ENCODE peak calls at places on chromosomes 1 and 21, in seven cellular contexts. D, I, N, L, S, Z and G are unnamed samples.

GRCh38 chr1:183979437-183979836 is 58.1 kb downstream of the COLGALT2 start:
- DNase-seq in D (no peak), I (no peak), N (no peak), L (no peak), S (no peak), Z (no peak), G (no peak)

GRCh38 chr1:82059931-82060330 is 259.2 kb downstream of the ADGRL2 start:
- DNase-seq in D (no peak), I (no peak), N (peak; percentile 2), L (no peak), S (no peak), Z (peak; percentile 35), G (no peak)

GRCh38 chr21:42400525-42400924 is 3.2 kb upstream of the UBASH3A start:
- DNase-seq in D (no peak), I (no peak), N (peak; percentile 57), L (no peak), S (no peak), Z (peak; percentile 71), G (no peak)

GRCh38 chr1:247303211-247303610 is 28.5 kb downstream of the ZNF496 start:
- DNase-seq in D (no peak), I (no peak), N (no peak), L (no peak), S (no peak), Z (no peak), G (no peak)

GRCh38 chr1:25795955-25796806 is 3.8 kb upstream of the SELENON start:
- DNase-seq in D (no peak), I (no peak), N (peak; percentile 36), L (no peak), S (no peak), Z (no peak), G (no peak)

GRCh38 chr1:42266253-42267135 is 68.5 kb downstream of the FOXJ3 start:
- DNase-seq in D (no peak), I (no peak), N (peak; percentile 52), L (no peak), S (no peak), Z (peak; percentile 45), G (no peak)

GRCh38 chr1:235357485-235358378 is 9.5 kb upstream of the TBCE start:
- DNase-seq in D (no peak), I (no peak), N (no peak), L (no peak), S (no peak), Z (no peak), G (no peak)

GRCh38 chr1:89363196-89363595 is 663 bp upstream of the GBP6 start:
- DNase-seq in D (no peak), I (no peak), N (peak; percentile 83), L (no peak), S (no peak), Z (peak; percentile 52), G (no peak)

GRCh38 chr1:115501476-115501875 is 140.3 kb upstream of the VANGL1 start:
- DNase-seq in D (no peak), I (no peak), N (no peak), L (no peak), S (no peak), Z (peak; percentile 20), G (no peak)

GRCh38 chr1:106921186-106921585 is 135.3 kb upstream of the PRMT6 start:
- DNase-seq in D (no peak), I (no peak), N (no peak), L (no peak), S (no peak), Z (peak; percentile 45), G (no peak)

GRCh38 chr21:31576428-31576827 is 83.1 kb upstream of the SOD1 start:
- DNase-seq in D (no peak), I (no peak), N (no peak), L (no peak), S (no peak), Z (peak; percentile 45), G (no peak)

GRCh38 chr1:19442150-19443096 is 42.9 kb downstream of the CAPZB start:
- DNase-seq in D (no peak), I (no peak), N (no peak), L (no peak), S (no peak), Z (peak; percentile 38), G (no peak)

GRCh38 chr1:19441048-19441447 is 44.3 kb downstream of the CAPZB start:
- DNase-seq in D (no peak), I (no peak), N (no peak), L (no peak), S (no peak), Z (no peak), G (no peak)

GRCh38 chr1:19445417-19446342 is 39.7 kb downstream of the CAPZB start:
- DNase-seq in D (no peak), I (no peak), N (no peak), L (no peak), S (peak; percentile 15), Z (peak; percentile 74), G (no peak)

GRCh38 chr1:19444399-19445021 is 40.8 kb downstream of the CAPZB start:
- DNase-seq in D (no peak), I (no peak), N (no peak), L (no peak), S (no peak), Z (no peak), G (no peak)

DNA sequence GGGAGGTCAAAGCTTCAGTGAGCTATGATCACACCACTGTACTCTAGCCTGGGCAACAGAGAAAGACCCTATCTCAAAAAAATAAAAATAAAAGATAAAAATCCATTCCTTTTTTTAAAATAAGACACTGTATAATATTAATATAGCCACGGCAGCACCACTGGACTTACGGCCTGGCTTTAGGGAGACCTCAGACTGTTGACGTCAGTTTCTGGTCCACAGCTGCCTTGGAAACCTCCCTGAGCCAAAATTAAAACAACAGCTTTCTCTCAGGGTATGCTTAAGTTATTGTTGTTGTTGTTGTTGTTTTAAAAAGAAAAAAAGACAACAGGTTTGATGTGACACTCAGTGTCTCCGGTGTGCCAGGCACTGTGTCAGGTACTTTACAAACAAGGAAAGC is 42.0 kb downstream of the CAPZB start:
- DNase-seq in D (no peak), I (no peak), N (no peak), L (no peak), S (no peak), Z (no peak), G (no peak)
- H3K27ac ChIP-seq in D (peak overlapping the region; percentile 92), I (no peak overlapping the region), N (no peak overlapping the region), L (peak overlapping the region; percentile 71), S (no peak overlapping the region), Z (peak overlapping the region; percentile 84), G (peak overlapping the region; percentile 86)

GRCh38 chr1:12095822-12096263 is 32.7 kb downstream of the TNFRSF8 start:
- DNase-seq in D (no peak), I (no peak), N (peak; percentile 11), L (no peak), S (peak; percentile 41), Z (peak; percentile 56), G (no peak)

GRCh38 chr1:12094180-12094579 is 31.1 kb downstream of the TNFRSF8 start:
- DNase-seq in D (no peak), I (no peak), N (no peak), L (no peak), S (no peak), Z (no peak), G (no peak)

GRCh38 chr1:12097321-12097720 is 34.2 kb downstream of the TNFRSF8 start:
- DNase-seq in D (no peak), I (no peak), N (peak; percentile 25), L (no peak), S (no peak), Z (peak; percentile 51), G (no peak)

GRCh38 chr1:12098786-12099185 is 35.7 kb downstream of the TNFRSF8 start:
- DNase-seq in D (no peak), I (no peak), N (no peak), L (no peak), S (no peak), Z (peak; percentile 14), G (no peak)

GRCh38 chr1:12096615-12097014 is 33.5 kb downstream of the TNFRSF8 start:
- DNase-seq in D (no peak), I (no peak), N (no peak), L (no peak), S (no peak), Z (no peak), G (no peak)
- TF ChIP-seq CTCF in D (no peak), I (no peak), N (no peak), L (no peak), S (no peak), Z (no peak), G (no peak)

DNA sequence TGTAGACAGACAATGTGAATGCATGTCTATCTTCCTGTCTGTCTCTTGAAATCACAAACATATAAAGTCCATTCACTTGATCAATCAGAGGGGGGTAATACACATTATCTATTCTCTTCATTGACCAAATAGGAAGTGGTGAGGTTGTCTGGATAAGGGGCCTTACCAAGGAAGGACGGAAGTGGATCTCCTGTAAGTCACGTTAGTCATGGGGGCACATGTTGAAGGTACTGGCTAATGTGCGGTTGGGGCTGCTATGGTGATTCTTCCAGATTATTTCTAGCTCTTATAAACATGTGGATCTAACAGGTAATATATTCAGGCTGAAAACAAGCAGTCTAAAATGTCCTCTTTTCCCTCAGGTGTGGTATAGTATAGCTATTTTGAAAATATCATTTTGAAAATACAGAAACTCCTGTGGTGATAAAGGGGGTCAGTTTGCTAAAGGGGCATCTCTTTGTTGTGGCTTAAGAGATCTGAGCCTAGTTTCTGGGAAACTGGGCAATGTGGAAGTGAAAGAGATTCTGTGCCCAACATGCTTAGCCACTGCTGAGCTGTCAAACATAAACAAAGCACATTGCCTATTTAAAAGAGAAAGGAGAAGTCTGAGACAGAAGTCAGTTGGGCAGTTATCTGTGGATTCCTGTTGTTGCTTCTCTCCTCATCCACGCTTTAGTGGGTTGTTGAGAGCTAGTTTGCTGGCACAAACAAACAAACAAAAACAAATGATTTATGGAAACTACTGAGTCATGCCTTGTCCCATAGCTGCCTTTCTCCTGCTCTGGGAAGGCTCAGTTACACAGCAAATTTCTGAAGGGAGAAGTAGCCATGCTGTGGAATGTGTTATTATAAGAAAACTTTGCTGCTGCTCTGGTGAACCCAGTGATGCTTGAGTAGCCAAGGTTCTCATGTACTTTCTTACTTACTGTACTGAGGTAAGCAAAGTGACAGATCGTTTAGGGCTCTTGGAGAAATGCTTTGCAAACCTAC is 166.9 kb downstream of the HLX start:
- DNase-seq in D (no peak), I (no peak), N (no peak), L (no peak), S (peak; percentile 27), Z (peak; percentile 39), G (no peak)
- H3K27ac ChIP-seq in D (no peak overlapping the region), I (no peak overlapping the region), N (no peak overlapping the region), L (peak overlapping the region; percentile 21), S (peak overlapping the region; percentile 27), Z (no peak overlapping the region), G (no peak overlapping the region)

DNA sequence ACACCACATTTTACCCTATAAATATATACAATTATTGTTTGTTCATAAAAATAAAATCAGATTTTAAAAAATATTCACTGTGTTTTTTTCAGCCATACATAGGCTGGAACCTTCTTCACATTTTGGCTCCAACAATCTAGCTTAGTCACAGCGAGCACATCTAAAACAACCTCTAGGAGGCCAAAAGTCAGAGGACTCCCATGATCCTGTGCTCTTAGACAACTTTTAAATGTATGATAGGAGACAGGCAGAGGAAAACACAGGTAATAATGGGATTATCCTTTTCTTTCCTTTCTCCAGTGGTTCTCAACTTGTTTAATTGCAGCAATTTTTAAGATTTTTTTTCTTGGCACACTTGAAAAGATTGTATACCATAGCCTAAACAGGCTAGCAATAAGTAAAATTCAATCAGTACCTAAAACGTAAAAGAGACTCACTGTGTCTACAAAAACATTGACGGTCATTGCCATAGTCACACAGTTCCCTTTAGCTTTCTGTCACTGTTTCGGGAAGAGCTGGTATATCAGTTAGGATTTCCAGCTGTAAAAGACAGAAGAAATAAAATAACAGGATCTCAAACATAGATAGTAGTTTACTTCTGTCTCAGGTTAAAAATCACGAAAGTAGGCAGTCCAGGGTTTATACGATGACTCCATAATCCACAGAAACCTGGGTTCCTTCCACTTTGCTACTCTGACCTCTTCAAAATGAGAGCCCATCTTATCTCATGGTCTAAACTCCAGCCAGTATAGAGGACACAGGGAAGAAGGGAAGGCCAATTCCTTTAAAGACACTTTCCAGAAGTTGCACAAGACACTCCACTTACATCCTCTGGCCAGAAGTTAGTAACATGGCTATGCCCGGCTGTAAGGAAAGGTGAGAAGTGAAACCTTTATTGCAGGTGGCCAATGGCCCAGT is 39.2 kb upstream of the CR1L start:
- DNase-seq in D (no peak), I (no peak), N (no peak), L (no peak), S (no peak), Z (no peak), G (no peak)
- TF ChIP-seq CTCF in D (no peak), I (no peak), N (no peak), L (no peak), S (no peak), Z (no peak), G (no peak)